ENCODE peak calls at places on chromosome 17, in eight cellular contexts. F, P, J, G, L, S, C and K are unnamed samples.

GRCh38 chr17:36000730-36001108 is 634 bp downstream of the CCL15 start:
- DNase-seq in G (no peak), J (no peak), F (no peak), C (no peak), S (no peak), P (no peak), L (no peak), K (no peak)

GRCh38 chr17:68036304-68037147 is 991 bp downstream of the KPNA2 start:
- DNase-seq in S (no peak), P (no peak), G (no peak), J (no peak), F (no peak), C (peak; percentile 59), L (no peak), K (no peak)

GRCh38 chr17:55710829-55711496 is 11.7 kb downstream of the TMEM100 start:
- DNase-seq in J (no peak), G (no peak), S (no peak), F (no peak), C (no peak), L (no peak), P (no peak), K (no peak)

GRCh38 chr17:21397341-21398050 is 21.3 kb downstream of the KCNJ12 start:
- DNase-seq in J (no peak), P (no peak), S (no peak), F (no peak), G (no peak), C (peak; percentile 81), L (peak; percentile 74), K (no peak)

GRCh38 chr17:35372846-35373531 is 432 bp downstream of the SLFN11 start:
- DNase-seq in S (peak; percentile 15), L (no peak), C (no peak), G (no peak), J (no peak), P (peak; percentile 32), F (no peak), K (no peak)

GRCh38 chr17:8489841-8490240 is 54.2 kb downstream of the NDEL1 start:
- DNase-seq in F (no peak), J (no peak), S (no peak), L (no peak), C (peak; percentile 37), P (no peak), G (no peak), K (no peak)

GRCh38 chr17:11803635-11804034 is 193.6 kb downstream of the ZNF18 start:
- DNase-seq in C (no peak), J (no peak), P (no peak), S (no peak), F (no peak), G (no peak), L (no peak), K (no peak)

GRCh38 chr17:3865166-3865565 is 19.1 kb upstream of the NCBP3 start:
- DNase-seq in G (peak; percentile 86), J (no peak), C (no peak), L (no peak), F (no peak), P (no peak), S (no peak), K (no peak)

GRCh38 chr17:60392845-60393702 is 1.1 kb upstream of the USP32 start:
- DNase-seq in G (peak; percentile 58), P (peak; percentile 63), L (peak; percentile 31), S (peak; percentile 35), C (peak; percentile 60), J (peak; percentile 13), F (no peak), K (no peak)

GRCh38 chr17:62090021-62090824 is 25.1 kb upstream of the MED13 start:
- DNase-seq in C (no peak), F (no peak), P (no peak), J (no peak), S (no peak), L (no peak), G (no peak), K (no peak)

GRCh38 chr17:62083651-62084050 is 18.6 kb upstream of the MED13 start:
- DNase-seq in C (no peak), F (no peak), L (no peak), J (no peak), S (no peak), P (no peak), G (no peak), K (no peak)

GRCh38 chr17:62090868-62091267 is 25.8 kb upstream of the MED13 start:
- DNase-seq in S (no peak), C (no peak), L (no peak), G (no peak), J (no peak), F (no peak), P (no peak), K (no peak)

GRCh38 chr17:62089296-62089695 is 24.2 kb upstream of the MED13 start:
- DNase-seq in L (no peak), P (no peak), F (no peak), J (no peak), S (no peak), C (no peak), G (no peak), K (no peak)

DNA sequence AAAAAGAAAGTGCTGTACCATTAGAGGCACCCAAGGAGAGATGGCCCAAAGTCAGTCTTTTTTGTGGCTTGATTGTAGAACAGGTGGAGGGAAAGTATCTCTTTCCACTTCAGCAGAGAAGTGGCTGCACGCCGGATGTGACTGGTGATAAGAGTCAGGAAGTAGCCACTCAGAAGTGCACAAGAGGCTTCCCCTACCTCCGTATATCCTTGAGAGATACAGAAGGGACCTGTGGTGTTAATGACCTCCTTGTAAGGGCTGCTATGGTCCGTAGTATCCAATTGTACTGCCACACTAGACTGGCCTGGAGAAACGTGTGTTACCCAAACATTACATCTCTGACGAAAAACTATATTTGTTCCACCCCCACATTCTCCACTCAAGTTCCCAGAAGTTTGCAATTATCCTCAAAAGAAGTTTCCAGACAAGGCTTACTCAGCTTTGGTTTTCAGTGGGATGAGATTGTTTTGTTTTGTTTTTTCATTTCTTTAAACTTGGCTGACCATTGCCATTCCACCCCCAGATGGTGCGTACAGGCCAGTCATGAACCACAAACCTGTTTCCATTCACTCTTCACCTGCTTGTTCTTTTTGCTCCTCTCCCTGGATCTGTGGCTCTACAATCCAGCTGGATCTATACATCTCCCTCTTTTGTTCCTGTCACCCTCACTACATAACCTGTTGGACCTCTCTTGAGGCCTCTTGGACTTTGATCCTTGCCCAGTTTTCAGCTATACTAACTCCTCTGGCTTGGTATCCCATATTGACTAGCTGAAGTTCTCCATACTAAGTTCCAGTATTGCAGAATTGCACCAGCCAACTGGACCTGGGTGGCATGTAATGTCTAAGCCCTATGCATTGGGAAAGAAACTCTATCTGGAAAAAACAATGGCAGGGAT is 20.7 kb upstream of the MED13 start:
- DNase-seq in C (peak; percentile 62), L (no peak), F (no peak), G (no peak), P (no peak), J (no peak), S (no peak), K (no peak)
- H3K4me1 ChIP-seq in C (no peaks in the 10 kb centered on the region), L (no peaks in the 10 kb centered on the region), F (no peaks in the 10 kb centered on the region), G (no peaks in the 10 kb centered on the region), P (peaks cover 7% of the 10 kb centered on the region), J (no peaks in the 10 kb centered on the region), S (no peaks in the 10 kb centered on the region), K (no peaks in the 10 kb centered on the region)

DNA sequence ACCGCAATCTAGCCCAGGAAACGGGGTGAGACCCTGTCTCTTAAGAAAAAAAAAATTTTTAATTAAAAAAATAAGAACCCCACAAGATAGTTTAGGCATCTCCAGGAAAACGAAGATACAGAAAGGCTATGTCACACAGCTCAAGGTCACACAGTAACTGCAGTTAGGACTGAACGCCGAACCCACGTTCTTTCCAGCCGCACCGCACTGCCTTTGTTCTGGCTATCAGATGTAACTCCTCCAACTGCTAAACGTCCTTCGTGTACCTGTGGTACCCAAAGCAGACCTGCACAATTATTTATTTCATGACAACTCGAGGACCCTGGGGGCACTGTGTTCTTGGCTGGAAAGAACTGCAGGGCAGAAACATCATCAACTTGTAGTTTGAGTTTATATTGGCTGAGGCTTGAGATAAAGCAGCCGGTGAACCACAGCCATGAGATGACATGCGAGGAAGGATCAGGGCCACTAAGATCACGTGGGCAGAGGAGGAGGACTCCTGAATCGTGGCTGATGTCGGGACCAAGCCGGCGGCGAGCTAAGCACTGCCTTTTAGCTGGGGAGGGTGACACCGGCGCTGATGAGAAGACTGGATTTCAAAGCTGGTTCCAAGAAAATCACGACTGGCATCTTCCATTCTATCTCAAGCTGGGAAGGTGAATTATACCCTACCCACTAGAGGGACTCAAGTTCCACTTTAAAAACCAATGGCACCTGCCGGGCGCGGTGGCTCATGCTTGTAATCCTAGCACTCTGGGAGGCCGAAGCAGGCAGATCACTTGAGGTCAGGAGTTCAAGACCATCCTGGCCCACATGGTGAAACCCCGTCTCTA is 20.7 kb upstream of the MNT start:
- DNase-seq in J (no peak), G (peak; percentile 73), C (peak; percentile 50), P (no peak), F (no peak), S (no peak), L (no peak), K (no peak)
- TF ChIP-seq CTCF in J (no peak), G (peak; percentile 52), C (peak; percentile 42), P (no peak), F (no peak), S (no peak), L (no peak), K (peak; percentile 14)

DNA sequence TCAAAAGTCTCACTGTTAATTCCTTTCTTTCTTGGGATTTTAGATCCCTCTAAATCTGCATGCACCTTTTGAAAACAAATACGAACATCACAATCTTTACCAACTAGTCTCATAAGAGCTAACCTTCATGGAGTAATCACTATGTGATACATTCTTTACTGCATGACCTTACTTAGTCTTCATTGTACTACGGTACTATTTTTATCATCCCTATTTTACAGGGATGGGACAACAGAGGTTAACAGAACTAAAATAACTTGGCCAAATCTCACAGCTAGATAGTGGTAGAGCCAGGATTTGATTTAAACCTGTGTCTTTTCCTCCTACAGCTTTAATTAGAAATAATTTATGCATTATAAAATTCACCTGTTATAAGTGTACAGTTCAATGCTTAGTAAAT is 32.9 kb upstream of the TAOK1 start:
- DNase-seq in F (no peak), C (no peak), S (no peak), P (no peak), L (no peak), J (no peak), G (no peak), K (no peak)
- TF ChIP-seq POLR2A in F (no peak), C (no peak), S (no peak), P (no peak), L (no peak), J (no peak), G (no peak), K (no peak)

GRCh38 chr17:77453613-77454559 is 313.1 kb downstream of the SEC14L1 start:
- DNase-seq in L (no peak), F (no peak), S (no peak), J (no peak), P (peak; percentile 85), C (no peak), G (no peak), K (no peak)

GRCh38 chr17:77456271-77456950 is 315.6 kb downstream of the SEC14L1 start:
- DNase-seq in G (no peak), L (no peak), J (no peak), C (no peak), P (no peak), F (no peak), S (no peak), K (no peak)

GRCh38 chr17:77455878-77456234 is 315.1 kb downstream of the SEC14L1 start:
- DNase-seq in F (no peak), J (no peak), P (no peak), G (no peak), S (no peak), L (no peak), C (no peak), K (no peak)

GRCh38 chr17:77454560-77455095 is 313.9 kb downstream of the SEC14L1 start:
- DNase-seq in P (no peak), L (no peak), J (no peak), G (no peak), S (no peak), C (no peak), F (no peak), K (no peak)

GRCh38 chr17:77455111-77455877 is 314.5 kb downstream of the SEC14L1 start:
- DNase-seq in J (no peak), S (no peak), L (no peak), F (peak; percentile 51), G (no peak), C (peak; percentile 96), P (no peak), K (no peak)
- H3K4me1 ChIP-seq in J (peaks cover 49% of the 10 kb centered on the region), S (peaks cover 7% of the 10 kb centered on the region), L (peaks cover 22% of the 10 kb centered on the region), F (no peaks in the 10 kb centered on the region), G (peaks cover 25% of the 10 kb centered on the region), C (peaks cover 66% of the 10 kb centered on the region), P (peaks cover 100% of the 10 kb centered on the region), K (peaks cover 85% of the 10 kb centered on the region)